ENCODE peak calls at places on chromosomes 3 and 15, in seven cellular contexts. One of them, this sample, is unnamed.

GRCh38 chr3:132448211-132448961 is 31.1 kb downstream of the DNAJC13 start:
- DNase-seq in tibial nerve: peak; percentile 70
- DNase-seq in CD8-positive, alpha-beta memory T cell: no peak
- DNase-seq in tibial artery: peak; percentile 72
- DNase-seq in CD4-positive, alpha-beta memory T cell: no peak
- DNase-seq in psoas muscle: no peak
- DNase-seq in dorsolateral prefrontal cortex: no peak
- DNase-seq in this sample: no peak

GRCh38 chr15:53808058-53808703 is 48.7 kb upstream of the WDR72 start:
- DNase-seq in tibial nerve: no peak
- DNase-seq in CD8-positive, alpha-beta memory T cell: no peak
- DNase-seq in tibial artery: no peak
- DNase-seq in CD4-positive, alpha-beta memory T cell: no peak
- DNase-seq in psoas muscle: no peak
- DNase-seq in dorsolateral prefrontal cortex: no peak
- DNase-seq in this sample: no peak

GRCh38 chr3:27166888-27167287 is 202.3 kb downstream of the NEK10 start:
- DNase-seq in tibial nerve: peak; percentile 29
- DNase-seq in CD8-positive, alpha-beta memory T cell: no peak
- DNase-seq in tibial artery: peak; percentile 65
- DNase-seq in CD4-positive, alpha-beta memory T cell: no peak
- DNase-seq in psoas muscle: no peak
- DNase-seq in dorsolateral prefrontal cortex: peak; percentile 50
- DNase-seq in this sample: no peak

GRCh38 chr15:90666135-90666909 is 50.8 kb upstream of the BLM start:
- DNase-seq in tibial nerve: no peak
- DNase-seq in CD8-positive, alpha-beta memory T cell: no peak
- DNase-seq in tibial artery: peak; percentile 44
- DNase-seq in CD4-positive, alpha-beta memory T cell: no peak
- DNase-seq in psoas muscle: no peak
- DNase-seq in dorsolateral prefrontal cortex: no peak
- DNase-seq in this sample: no peak

GRCh38 chr15:69324031-69324430 is 25.3 kb downstream of the PAQR5 start:
- DNase-seq in tibial nerve: no peak
- DNase-seq in CD8-positive, alpha-beta memory T cell: no peak
- DNase-seq in tibial artery: no peak
- DNase-seq in CD4-positive, alpha-beta memory T cell: no peak
- DNase-seq in psoas muscle: no peak
- DNase-seq in dorsolateral prefrontal cortex: no peak
- DNase-seq in this sample: no peak

GRCh38 chr3:121870710-121871109 is 23.5 kb upstream of the SLC15A2 start:
- DNase-seq in tibial nerve: no peak
- DNase-seq in CD8-positive, alpha-beta memory T cell: no peak
- DNase-seq in tibial artery: no peak
- DNase-seq in CD4-positive, alpha-beta memory T cell: no peak
- DNase-seq in psoas muscle: no peak
- DNase-seq in dorsolateral prefrontal cortex: no peak
- DNase-seq in this sample: no peak

GRCh38 chr3:47425383-47425778 is 44.6 kb downstream of the PTPN23 start:
- DNase-seq in tibial nerve: no peak
- DNase-seq in CD8-positive, alpha-beta memory T cell: no peak
- DNase-seq in tibial artery: peak; percentile 53
- DNase-seq in CD4-positive, alpha-beta memory T cell: no peak
- DNase-seq in psoas muscle: peak; percentile 47
- DNase-seq in dorsolateral prefrontal cortex: no peak
- DNase-seq in this sample: no peak

GRCh38 chr3:70342149-70342548 is 29.7 kb upstream of the MDFIC2 start:
- DNase-seq in tibial nerve: no peak
- DNase-seq in CD8-positive, alpha-beta memory T cell: no peak
- DNase-seq in tibial artery: no peak
- DNase-seq in CD4-positive, alpha-beta memory T cell: no peak
- DNase-seq in psoas muscle: no peak
- DNase-seq in dorsolateral prefrontal cortex: no peak
- DNase-seq in this sample: no peak

GRCh38 chr3:188974856-188975611 is 196.7 kb upstream of the TPRG1 start:
- DNase-seq in tibial nerve: no peak
- DNase-seq in CD8-positive, alpha-beta memory T cell: peak; percentile 6
- DNase-seq in tibial artery: no peak
- DNase-seq in CD4-positive, alpha-beta memory T cell: peak; percentile 43
- DNase-seq in psoas muscle: no peak
- DNase-seq in dorsolateral prefrontal cortex: no peak
- DNase-seq in this sample: no peak

GRCh38 chr15:31870336-31871158 is 159.8 kb upstream of the CHRNA7 start:
- DNase-seq in tibial nerve: peak; percentile 69
- DNase-seq in CD8-positive, alpha-beta memory T cell: peak; percentile 75
- DNase-seq in tibial artery: peak; percentile 90
- DNase-seq in CD4-positive, alpha-beta memory T cell: peak; percentile 90
- DNase-seq in psoas muscle: peak; percentile 92
- DNase-seq in dorsolateral prefrontal cortex: peak; percentile 95
- DNase-seq in this sample: no peak

GRCh38 chr3:193344471-193344870 is 34.1 kb downstream of the ATP13A5 start:
- DNase-seq in tibial nerve: no peak
- DNase-seq in CD8-positive, alpha-beta memory T cell: no peak
- DNase-seq in tibial artery: no peak
- DNase-seq in CD4-positive, alpha-beta memory T cell: no peak
- DNase-seq in psoas muscle: no peak
- DNase-seq in dorsolateral prefrontal cortex: no peak
- DNase-seq in this sample: no peak

GRCh38 chr3:47399016-47399415 is 18.2 kb downstream of the PTPN23 start:
- DNase-seq in tibial nerve: no peak
- DNase-seq in CD8-positive, alpha-beta memory T cell: no peak
- DNase-seq in tibial artery: no peak
- DNase-seq in CD4-positive, alpha-beta memory T cell: no peak
- DNase-seq in psoas muscle: no peak
- DNase-seq in dorsolateral prefrontal cortex: no peak
- DNase-seq in this sample: no peak

GRCh38 chr15:51377038-51377761 is 35.7 kb downstream of the GLDN start:
- DNase-seq in tibial nerve: no peak
- DNase-seq in CD8-positive, alpha-beta memory T cell: no peak
- DNase-seq in tibial artery: no peak
- DNase-seq in CD4-positive, alpha-beta memory T cell: no peak
- DNase-seq in psoas muscle: no peak
- DNase-seq in dorsolateral prefrontal cortex: no peak
- DNase-seq in this sample: no peak

GRCh38 chr3:48514431-48515227 is 10.7 kb upstream of the SHISA5 start:
- DNase-seq in tibial nerve: no peak
- DNase-seq in CD8-positive, alpha-beta memory T cell: no peak
- DNase-seq in tibial artery: no peak
- DNase-seq in CD4-positive, alpha-beta memory T cell: peak; percentile 62
- DNase-seq in psoas muscle: no peak
- DNase-seq in dorsolateral prefrontal cortex: no peak
- DNase-seq in this sample: no peak

GRCh38 chr15:66581972-66582537 is 16.3 kb upstream of the LCTL start:
- DNase-seq in tibial nerve: no peak
- DNase-seq in CD8-positive, alpha-beta memory T cell: no peak
- DNase-seq in tibial artery: no peak
- DNase-seq in CD4-positive, alpha-beta memory T cell: no peak
- DNase-seq in psoas muscle: no peak
- DNase-seq in dorsolateral prefrontal cortex: no peak
- DNase-seq in this sample: no peak

GRCh38 chr3:112302881-112303761 is 9.1 kb upstream of the SLC9C1 start:
- DNase-seq in tibial nerve: no peak
- DNase-seq in CD8-positive, alpha-beta memory T cell: no peak
- DNase-seq in tibial artery: no peak
- DNase-seq in CD4-positive, alpha-beta memory T cell: no peak
- DNase-seq in psoas muscle: no peak
- DNase-seq in dorsolateral prefrontal cortex: no peak
- DNase-seq in this sample: no peak
- H3K27me3 ChIP-seq in tibial nerve: no peaks in the 10 kb centered on the region
- H3K27me3 ChIP-seq in CD8-positive, alpha-beta memory T cell: no peaks in the 10 kb centered on the region
- H3K27me3 ChIP-seq in tibial artery: no peaks in the 10 kb centered on the region
- H3K27me3 ChIP-seq in CD4-positive, alpha-beta memory T cell: no peaks in the 10 kb centered on the region
- H3K27me3 ChIP-seq in psoas muscle: no peaks in the 10 kb centered on the region
- H3K27me3 ChIP-seq in dorsolateral prefrontal cortex: no peaks in the 10 kb centered on the region
- H3K27me3 ChIP-seq in this sample: no peaks in the 10 kb centered on the region

GRCh38 chr3:128476659-128477058 is 10.0 kb upstream of the DNAJB8 start:
- DNase-seq in tibial nerve: no peak
- DNase-seq in CD8-positive, alpha-beta memory T cell: no peak
- DNase-seq in tibial artery: no peak
- DNase-seq in CD4-positive, alpha-beta memory T cell: no peak
- DNase-seq in psoas muscle: no peak
- DNase-seq in dorsolateral prefrontal cortex: no peak
- DNase-seq in this sample: no peak
- H3K27me3 ChIP-seq in tibial nerve: peaks cover 4% of the 10 kb centered on the region
- H3K27me3 ChIP-seq in CD8-positive, alpha-beta memory T cell: no peaks in the 10 kb centered on the region
- H3K27me3 ChIP-seq in tibial artery: peaks cover 52% of the 10 kb centered on the region
- H3K27me3 ChIP-seq in CD4-positive, alpha-beta memory T cell: no peaks in the 10 kb centered on the region
- H3K27me3 ChIP-seq in psoas muscle: peaks cover 34% of the 10 kb centered on the region
- H3K27me3 ChIP-seq in dorsolateral prefrontal cortex: peaks cover 31% of the 10 kb centered on the region
- H3K27me3 ChIP-seq in this sample: no peaks in the 10 kb centered on the region

GRCh38 chr3:15649831-15650230 is 48.3 kb downstream of the BTD start:
- DNase-seq in tibial nerve: no peak
- DNase-seq in CD8-positive, alpha-beta memory T cell: no peak
- DNase-seq in tibial artery: no peak
- DNase-seq in CD4-positive, alpha-beta memory T cell: no peak
- DNase-seq in psoas muscle: no peak
- DNase-seq in dorsolateral prefrontal cortex: no peak
- DNase-seq in this sample: no peak
- H3K27me3 ChIP-seq in tibial nerve: no peaks in the 10 kb centered on the region
- H3K27me3 ChIP-seq in CD8-positive, alpha-beta memory T cell: no peaks in the 10 kb centered on the region
- H3K27me3 ChIP-seq in tibial artery: no peaks in the 10 kb centered on the region
- H3K27me3 ChIP-seq in CD4-positive, alpha-beta memory T cell: no peaks in the 10 kb centered on the region
- H3K27me3 ChIP-seq in psoas muscle: no peaks in the 10 kb centered on the region
- H3K27me3 ChIP-seq in dorsolateral prefrontal cortex: no peaks in the 10 kb centered on the region
- H3K27me3 ChIP-seq in this sample: no peaks in the 10 kb centered on the region

DNA sequence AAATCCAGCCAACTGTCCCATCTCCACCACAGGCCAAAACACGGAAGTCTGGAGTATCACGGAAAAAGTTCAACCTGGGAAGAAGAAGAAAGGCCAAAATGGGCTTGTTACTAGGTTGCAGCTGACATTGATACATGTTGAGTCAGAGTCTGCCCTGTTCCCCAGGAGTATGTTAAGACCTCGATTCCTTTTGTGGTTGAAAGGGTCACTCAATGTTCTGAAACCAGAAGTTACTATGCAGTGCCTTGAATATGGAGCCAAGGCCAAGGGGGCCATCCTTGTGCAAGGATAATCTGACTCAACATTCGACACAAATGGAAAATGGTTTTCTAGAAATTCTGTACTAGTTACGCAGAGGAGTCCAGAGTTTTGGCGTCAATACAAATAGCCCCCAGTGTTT is 104.2 kb downstream of the DGKG start:
- DNase-seq in tibial nerve: no peak
- DNase-seq in CD8-positive, alpha-beta memory T cell: no peak
- DNase-seq in tibial artery: no peak
- DNase-seq in CD4-positive, alpha-beta memory T cell: no peak
- DNase-seq in psoas muscle: no peak
- DNase-seq in dorsolateral prefrontal cortex: no peak
- DNase-seq in this sample: no peak
- H3K27me3 ChIP-seq in tibial nerve: no peaks in the 10 kb centered on the region
- H3K27me3 ChIP-seq in CD8-positive, alpha-beta memory T cell: no peaks in the 10 kb centered on the region
- H3K27me3 ChIP-seq in tibial artery: no peaks in the 10 kb centered on the region
- H3K27me3 ChIP-seq in CD4-positive, alpha-beta memory T cell: no peaks in the 10 kb centered on the region
- H3K27me3 ChIP-seq in psoas muscle: no peaks in the 10 kb centered on the region
- H3K27me3 ChIP-seq in dorsolateral prefrontal cortex: no peaks in the 10 kb centered on the region
- H3K27me3 ChIP-seq in this sample: no peaks in the 10 kb centered on the region

GRCh38 chr3:30426319-30426993 is 179.9 kb upstream of the TGFBR2 start:
- DNase-seq in tibial nerve: peak; percentile 66
- DNase-seq in CD8-positive, alpha-beta memory T cell: no peak
- DNase-seq in tibial artery: peak; percentile 85
- DNase-seq in CD4-positive, alpha-beta memory T cell: no peak
- DNase-seq in psoas muscle: peak; percentile 63
- DNase-seq in dorsolateral prefrontal cortex: no peak
- DNase-seq in this sample: no peak

DNA sequence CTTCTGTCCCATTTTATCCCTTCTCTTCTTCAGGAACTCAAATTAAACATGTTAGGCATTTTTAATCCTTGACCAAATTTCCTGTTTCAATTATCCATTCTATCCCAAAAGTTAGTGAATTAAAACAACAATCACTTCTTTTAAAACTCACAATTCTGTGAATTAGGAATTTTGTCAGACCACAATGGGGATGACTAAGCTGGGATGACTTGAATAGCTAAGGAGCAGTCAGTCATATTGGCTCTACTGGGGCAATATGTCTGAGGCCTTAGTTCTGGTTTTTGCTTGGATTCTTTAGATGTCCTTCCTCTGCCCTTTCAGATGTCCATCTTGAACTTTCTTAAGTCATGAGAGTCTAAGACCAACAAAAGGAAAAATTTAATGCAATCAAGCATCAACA is 178.2 kb upstream of the TGFBR2 start:
- DNase-seq in tibial nerve: no peak
- DNase-seq in CD8-positive, alpha-beta memory T cell: no peak
- DNase-seq in tibial artery: no peak
- DNase-seq in CD4-positive, alpha-beta memory T cell: no peak
- DNase-seq in psoas muscle: no peak
- DNase-seq in dorsolateral prefrontal cortex: no peak
- DNase-seq in this sample: no peak
- H3K27me3 ChIP-seq in tibial nerve: no peaks in the 10 kb centered on the region
- H3K27me3 ChIP-seq in CD8-positive, alpha-beta memory T cell: no peaks in the 10 kb centered on the region
- H3K27me3 ChIP-seq in tibial artery: no peaks in the 10 kb centered on the region
- H3K27me3 ChIP-seq in CD4-positive, alpha-beta memory T cell: no peaks in the 10 kb centered on the region
- H3K27me3 ChIP-seq in psoas muscle: no peaks in the 10 kb centered on the region
- H3K27me3 ChIP-seq in dorsolateral prefrontal cortex: no peaks in the 10 kb centered on the region
- H3K27me3 ChIP-seq in this sample: no peaks in the 10 kb centered on the region

GRCh38 chr3:61637088-61638051 is 76.0 kb downstream of the PTPRG start:
- DNase-seq in tibial nerve: peak; percentile 14
- DNase-seq in CD8-positive, alpha-beta memory T cell: no peak
- DNase-seq in tibial artery: no peak
- DNase-seq in CD4-positive, alpha-beta memory T cell: no peak
- DNase-seq in psoas muscle: peak; percentile 61
- DNase-seq in dorsolateral prefrontal cortex: no peak
- DNase-seq in this sample: no peak
- H3K27me3 ChIP-seq in tibial nerve: no peaks in the 10 kb centered on the region
- H3K27me3 ChIP-seq in CD8-positive, alpha-beta memory T cell: no peaks in the 10 kb centered on the region
- H3K27me3 ChIP-seq in tibial artery: no peaks in the 10 kb centered on the region
- H3K27me3 ChIP-seq in CD4-positive, alpha-beta memory T cell: no peaks in the 10 kb centered on the region
- H3K27me3 ChIP-seq in psoas muscle: no peaks in the 10 kb centered on the region
- H3K27me3 ChIP-seq in dorsolateral prefrontal cortex: no peaks in the 10 kb centered on the region
- H3K27me3 ChIP-seq in this sample: no peaks in the 10 kb centered on the region

GRCh38 chr15:40511093-40511471 is 40.3 kb downstream of the CHST14 start:
- DNase-seq in tibial nerve: no peak
- DNase-seq in CD8-positive, alpha-beta memory T cell: no peak
- DNase-seq in tibial artery: no peak
- DNase-seq in CD4-positive, alpha-beta memory T cell: peak; percentile 13
- DNase-seq in psoas muscle: no peak
- DNase-seq in dorsolateral prefrontal cortex: no peak
- DNase-seq in this sample: no peak
- H3K27me3 ChIP-seq in tibial nerve: no peaks in the 10 kb centered on the region
- H3K27me3 ChIP-seq in CD8-positive, alpha-beta memory T cell: peaks cover 24% of the 10 kb centered on the region
- H3K27me3 ChIP-seq in tibial artery: no peaks in the 10 kb centered on the region
- H3K27me3 ChIP-seq in CD4-positive, alpha-beta memory T cell: peaks cover 31% of the 10 kb centered on the region
- H3K27me3 ChIP-seq in psoas muscle: no peaks in the 10 kb centered on the region
- H3K27me3 ChIP-seq in dorsolateral prefrontal cortex: peaks cover 3% of the 10 kb centered on the region
- H3K27me3 ChIP-seq in this sample: no peaks in the 10 kb centered on the region

DNA sequence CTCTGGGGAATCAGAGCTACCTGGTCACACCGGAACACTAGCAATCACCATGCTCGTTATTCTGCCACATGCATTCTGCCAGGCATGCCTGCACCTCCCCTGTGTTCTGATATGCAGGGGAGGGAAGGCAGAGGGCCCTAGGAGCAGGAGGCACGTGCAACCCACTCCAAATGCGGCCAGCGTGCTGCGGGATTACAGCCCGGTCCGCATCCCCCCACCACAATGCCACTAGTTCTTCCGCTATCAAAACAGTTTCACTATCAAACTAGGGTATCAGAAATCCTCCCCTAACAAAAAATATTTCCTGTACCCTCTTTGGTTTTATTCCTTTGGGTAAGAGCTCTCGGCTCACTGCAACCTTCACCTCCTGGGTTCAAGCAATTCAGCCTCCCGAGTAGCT is 223.2 kb upstream of the IGF1R start:
- DNase-seq in tibial nerve: no peak
- DNase-seq in CD8-positive, alpha-beta memory T cell: no peak
- DNase-seq in tibial artery: no peak
- DNase-seq in CD4-positive, alpha-beta memory T cell: no peak
- DNase-seq in psoas muscle: no peak
- DNase-seq in dorsolateral prefrontal cortex: no peak
- DNase-seq in this sample: no peak
- H3K27me3 ChIP-seq in tibial nerve: no peaks in the 10 kb centered on the region
- H3K27me3 ChIP-seq in CD8-positive, alpha-beta memory T cell: peaks cover 9% of the 10 kb centered on the region
- H3K27me3 ChIP-seq in tibial artery: peaks cover 49% of the 10 kb centered on the region
- H3K27me3 ChIP-seq in CD4-positive, alpha-beta memory T cell: no peaks in the 10 kb centered on the region
- H3K27me3 ChIP-seq in psoas muscle: peaks cover 74% of the 10 kb centered on the region
- H3K27me3 ChIP-seq in dorsolateral prefrontal cortex: peaks cover 36% of the 10 kb centered on the region
- H3K27me3 ChIP-seq in this sample: no peaks in the 10 kb centered on the region